ENCODE peak calls at places on chromosomes 6 and 20, in five cellular contexts. P is SK-N-SH, A is K562, I is HCT116, X is GM12878. B is an unnamed sample.

GRCh38 chr6:106547053-106547414 is 82.3 kb downstream of the RTN4IP1 start:
- DNase-seq in X (no peak), I (peak), A (no peak), P (no peak), B (peak)

GRCh38 chr6:89763550-89763949 is 56.0 kb downstream of the MDN1 start:
- DNase-seq in I (no peak), A (no peak), P (no peak), X (no peak), B (no peak)

GRCh38 chr6:145705561-145705960 is 29.8 kb downstream of the EPM2A start:
- DNase-seq in P (no peak), I (no peak), A (no peak), X (no peak), B (no peak)

GRCh38 chr20:38117635-38118034 is 47.4 kb downstream of the TGM2 start:
- DNase-seq in I (no peak), P (no peak), X (no peak), A (no peak), B (peak)

GRCh38 chr6:56046576-56046975 is 171.2 kb upstream of the BMP5 start:
- DNase-seq in I (no peak), A (no peak), X (no peak), P (no peak), B (no peak)

GRCh38 chr6:63493557-63493956 is 78.7 kb upstream of the LOC128125822 start:
- DNase-seq in P (no peak), A (no peak), I (peak), X (no peak), B (no peak)

GRCh38 chr6:79413562-79414002 is 123.6 kb downstream of the LCA5 start:
- DNase-seq in P (no peak), X (no peak), A (no peak), I (no peak), B (no peak)

GRCh38 chr6:38155144-38155543 is 335.6 kb downstream of the ZFAND3 start:
- DNase-seq in X (no peak), A (no peak), P (no peak), I (no peak), B (peak)

GRCh38 chr6:112027942-112028674 is 25.8 kb upstream of the CCN6 start:
- DNase-seq in A (no peak), X (no peak), I (no peak), P (no peak), B (no peak)

GRCh38 chr6:165986647-165987482 is 180.8 kb downstream of the TBXT start:
- DNase-seq in I (no peak), X (no peak), P (peak), A (no peak), B (no peak)

GRCh38 chr20:42963796-42964195 is 225.9 kb downstream of the PTPRT start:
- DNase-seq in X (no peak), A (no peak), P (no peak), I (no peak), B (no peak)

GRCh38 chr6:17204548-17204947 is 76.6 kb upstream of the RBM24 start:
- DNase-seq in I (no peak), X (no peak), A (no peak), P (no peak), B (no peak)

GRCh38 chr6:17167327-17167979 is 65.6 kb downstream of the STMND1 start:
- DNase-seq in X (no peak), A (peak), P (peak), I (peak), B (peak)

GRCh38 chr6:63573899-63574553 is 1.7 kb downstream of the LOC128125822 start:
- DNase-seq in P (peak), A (peak), I (peak), X (peak), B (peak)

GRCh38 chr6:18154507-18155272 is at the start of gene TPMT:
- DNase-seq in A (no peak), I (no peak), P (no peak), X (no peak), B (no peak)

GRCh38 chr6:11738681-11739375 is 39.8 kb downstream of the ADTRP start:
- DNase-seq in X (no peak), I (no peak), P (no peak), A (no peak), B (no peak)

GRCh38 chr20:51445591-51445990 is 96.9 kb downstream of the NFATC2 start:
- DNase-seq in X (no peak), P (no peak), I (no peak), A (no peak), B (no peak)

GRCh38 chr6:72421387-72421786 is 200.5 kb upstream of the KCNQ5 start:
- DNase-seq in I (no peak), A (no peak), X (no peak), P (no peak), B (no peak)

GRCh38 chr20:64078934-64079272 is 415 bp downstream of the RGS19 start:
- DNase-seq in A (no peak), P (no peak), X (no peak), I (no peak), B (no peak)

GRCh38 chr6:6748001-6748400 is 159.5 kb downstream of the LY86 start:
- DNase-seq in X (no peak), A (no peak), I (no peak), P (no peak), B (no peak)

GRCh38 chr6:28947831-28948270 is 24.1 kb upstream of the TRIM27 start:
- DNase-seq in X (no peak), A (no peak), P (no peak), I (no peak), B (peak)

GRCh38 chr6:166675736-166676135 is 48.7 kb upstream of the RPS6KA2 start:
- DNase-seq in I (no peak), A (no peak), P (no peak), X (no peak), B (peak)

GRCh38 chr20:1427457-1428054 is 34.7 kb upstream of the FKBP1A start:
- DNase-seq in A (no peak), X (no peak), P (peak), I (no peak), B (peak)

DNA sequence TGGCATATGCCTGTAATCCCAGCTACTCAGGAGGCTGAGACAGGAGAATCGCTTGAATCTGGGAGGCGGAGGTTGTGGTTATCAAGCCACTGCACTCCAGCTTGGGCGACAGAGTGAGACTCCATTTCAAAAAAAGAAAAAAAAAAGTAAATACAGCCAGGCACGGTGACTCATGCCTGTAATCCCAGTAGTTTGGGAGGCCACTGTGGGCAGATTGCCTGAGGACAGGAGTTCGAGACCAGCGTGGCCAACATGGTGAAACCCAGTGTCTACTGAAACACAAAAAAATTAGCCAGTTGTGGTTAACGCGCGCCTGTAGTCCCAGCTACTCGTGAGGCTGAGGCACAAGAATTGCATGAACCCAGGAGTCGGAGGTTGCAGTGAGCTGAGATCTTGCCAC is 1.5 kb upstream of the NINL start:
- DNase-seq in I (no peak), X (no peak), P (no peak), A (no peak), B (no peak)
- TF ChIP-seq ZBTB33 in I (no peak), X (no peak), P (no peak), A (no peak), B (no peak)

DNA sequence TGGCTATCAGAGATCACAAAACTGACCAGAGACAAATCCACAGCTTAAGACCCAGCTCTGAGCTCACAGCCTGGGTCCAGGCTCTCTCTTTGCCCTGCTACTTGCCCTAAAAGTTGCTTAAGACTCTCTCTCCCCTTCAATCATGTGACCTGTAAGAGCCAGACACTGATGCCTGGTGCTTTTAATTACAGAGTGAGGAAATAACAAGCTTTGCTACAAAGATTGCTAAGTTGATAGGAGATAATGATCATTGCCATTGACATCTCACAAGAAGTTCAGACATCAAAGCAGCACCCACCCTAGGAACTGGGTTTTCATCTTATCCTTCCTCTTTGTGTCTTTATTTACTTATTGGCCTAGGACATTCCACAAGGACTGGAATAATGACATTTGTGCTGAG is 125.9 kb upstream of the CD93 start:
- DNase-seq in A (no peak), X (no peak), I (no peak), P (no peak), B (no peak)
- TF ChIP-seq ZBTB33 in A (no peak), X (no peak), I (no peak), P (no peak), B (no peak)

GRCh38 chr20:6103301-6103700 is 19.5 kb downstream of the FERMT1 start:
- DNase-seq in A (no peak), P (no peak), X (no peak), I (no peak), B (no peak)

GRCh38 chr20:6100261-6100660 is 22.6 kb downstream of the FERMT1 start:
- DNase-seq in X (no peak), P (no peak), I (no peak), A (no peak), B (no peak)

GRCh38 chr20:6108330-6108729 is 14.5 kb downstream of the FERMT1 start:
- DNase-seq in P (no peak), A (no peak), X (no peak), I (no peak), B (no peak)

GRCh38 chr20:6101346-6101745 is 21.5 kb downstream of the FERMT1 start:
- DNase-seq in I (no peak), P (no peak), X (no peak), A (no peak), B (no peak)

GRCh38 chr20:6104493-6105188 is 18.2 kb downstream of the FERMT1 start:
- DNase-seq in I (no peak), P (no peak), X (no peak), A (no peak), B (no peak)
- TF ChIP-seq ZBTB33 in I (no peak), P (no peak), X (no peak), A (no peak), B (no peak)

DNA sequence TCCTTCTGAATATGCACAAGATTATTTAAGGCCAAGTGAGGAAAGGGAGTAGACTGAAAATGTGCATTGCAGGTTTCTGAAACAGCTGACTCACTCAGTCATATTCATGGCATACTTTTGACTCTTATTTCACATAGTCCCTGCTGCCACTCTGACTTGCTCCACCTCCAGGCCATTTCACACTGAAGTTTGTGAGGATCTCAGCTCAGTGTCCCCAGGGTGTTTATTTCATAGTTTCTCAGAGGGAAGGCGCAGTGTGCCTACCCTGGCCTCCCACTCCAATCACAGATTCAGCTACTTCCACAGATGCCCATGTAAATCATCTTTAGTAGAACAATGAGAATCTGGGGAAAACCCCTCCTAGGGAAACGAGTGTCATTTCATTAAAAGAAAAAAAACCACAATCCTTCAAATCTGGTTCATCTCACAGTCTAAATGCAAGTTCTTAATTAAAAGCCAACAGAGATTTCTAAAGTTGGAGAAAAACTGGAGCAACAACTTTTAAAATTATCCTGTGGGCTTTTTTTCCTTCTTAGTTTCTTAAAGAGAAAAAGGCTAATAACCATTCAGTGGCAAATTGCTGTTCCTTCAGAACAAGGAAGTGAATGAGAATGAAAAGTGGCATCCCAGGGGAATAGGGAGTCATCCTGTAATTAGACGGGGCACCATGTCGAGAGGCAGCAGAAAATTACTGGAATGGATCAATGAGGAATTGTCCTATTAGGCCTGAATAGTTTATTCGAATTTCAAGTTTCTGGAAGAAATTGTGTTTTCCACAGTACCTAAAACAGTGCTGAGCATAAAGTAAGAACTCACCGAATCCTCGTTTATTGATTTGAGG is 133.6 kb downstream of the TFAP2B start:
- DNase-seq in I (no peak), A (no peak), X (no peak), P (no peak), B (no peak)
- TF ChIP-seq ZBTB33 in I (no peak), A (no peak), X (no peak), P (no peak), B (no peak)

DNA sequence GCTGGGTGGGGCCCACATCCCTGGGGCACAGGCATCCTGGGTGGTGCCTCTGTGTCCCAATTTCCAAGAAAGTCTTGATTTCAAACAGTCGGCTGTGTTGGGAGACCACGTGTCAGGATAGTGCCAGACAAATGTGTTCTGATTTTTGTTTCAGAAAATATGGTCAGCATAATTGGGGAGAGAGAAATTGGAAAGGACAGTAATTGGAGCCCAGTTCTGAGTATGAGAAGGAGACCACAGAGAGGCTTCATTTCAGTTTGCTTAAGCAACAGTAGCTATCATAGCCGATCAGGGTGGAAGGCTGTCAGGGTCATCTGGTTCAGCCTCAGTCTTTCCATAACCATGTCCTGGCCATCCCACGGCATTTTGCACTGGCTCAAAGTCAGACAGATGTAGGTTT is 220.7 kb downstream of the CDC5L start:
- DNase-seq in A (no peak), X (no peak), I (no peak), P (no peak), B (no peak)
- TF ChIP-seq ZBTB33 in A (no peak), X (no peak), I (no peak), P (no peak), B (no peak)

GRCh38 chr6:57254055-57254717 is 32.1 kb upstream of the RAB23 start:
- DNase-seq in A (no peak), X (no peak), P (no peak), I (no peak), B (peak)
- TF ChIP-seq ZBTB33 in A (no peak), X (no peak), P (no peak), I (no peak), B (no peak)

DNA sequence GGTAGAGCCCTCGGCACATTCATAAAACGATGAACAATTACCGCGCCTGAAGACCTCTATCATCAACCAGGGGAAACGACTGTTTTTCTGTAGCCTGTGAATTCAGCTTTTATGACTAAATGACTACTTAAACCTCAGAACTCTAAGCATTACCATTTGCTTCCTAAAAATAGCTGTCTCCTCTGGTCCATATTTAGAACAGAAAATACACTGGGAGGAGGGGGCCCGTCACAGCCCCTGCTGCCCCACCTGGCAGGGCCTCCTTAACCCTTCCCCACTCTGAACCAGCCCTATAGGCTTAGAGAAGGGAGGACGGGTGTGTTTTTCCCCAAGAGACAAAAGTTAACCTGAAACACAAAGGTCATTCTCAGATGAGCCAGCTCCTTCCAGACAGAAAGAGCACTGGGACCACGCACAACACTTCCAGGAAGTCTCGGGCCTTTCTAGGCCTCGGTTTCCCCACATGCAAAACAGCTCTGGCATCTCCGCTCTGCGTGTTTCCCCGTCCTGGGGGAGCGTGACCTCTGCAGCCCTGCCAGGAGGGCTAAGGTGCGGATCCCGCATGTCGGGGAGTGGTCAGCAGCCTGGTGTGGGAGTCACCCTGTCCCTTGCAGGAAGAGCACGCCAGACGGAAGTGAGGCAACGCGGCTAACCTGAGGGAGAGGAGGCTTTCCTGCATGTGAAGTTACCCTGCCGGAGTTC is 193.9 kb downstream of the DLL1 start:
- DNase-seq in P (no peak), A (no peak), X (no peak), I (no peak), B (no peak)
- TF ChIP-seq ZBTB33 in P (no peak), A (no peak), X (no peak), I (no peak), B (no peak)

GRCh38 chr6:83592770-83593394 is 80.5 kb downstream of the PRSS35 start:
- DNase-seq in P (peak), X (peak), A (peak), I (peak), B (peak)
- TF ChIP-seq ZBTB33 in P (no peak), X (no peak), A (no peak), I (no peak), B (no peak)

DNA sequence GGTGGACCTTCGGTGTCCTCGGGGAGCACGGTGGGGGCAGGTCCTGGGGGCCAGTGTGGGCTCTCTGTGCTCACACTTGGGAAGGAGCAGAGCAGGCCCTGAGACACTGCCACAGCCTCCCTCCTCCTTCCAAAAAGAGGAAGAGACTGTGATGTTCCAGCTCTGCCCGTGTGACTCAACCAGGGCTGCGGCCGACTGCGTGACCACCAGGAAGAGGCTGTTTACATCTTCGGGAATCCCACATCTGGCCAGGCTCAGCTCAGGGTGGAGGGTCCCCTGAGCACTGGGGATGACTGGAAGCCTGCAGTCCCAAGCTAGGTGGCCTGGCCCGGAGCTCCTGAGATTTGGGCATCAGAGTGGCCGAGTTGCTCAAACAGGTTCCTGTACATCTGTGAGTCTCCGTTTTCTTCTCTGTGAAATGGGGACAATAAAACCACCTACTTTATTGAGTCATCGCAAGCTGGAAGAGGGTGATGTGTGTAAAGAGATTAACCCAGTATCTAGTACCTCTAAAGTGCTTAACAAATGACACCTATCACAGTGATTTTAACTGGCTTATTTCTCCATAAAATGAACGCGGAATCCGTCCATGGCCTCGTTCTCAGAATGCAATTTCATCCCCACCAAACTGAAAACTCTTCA is 242.1 kb downstream of the DLL1 start:
- DNase-seq in X (no peak), A (no peak), P (no peak), I (no peak), B (no peak)
- TF ChIP-seq ZBTB33 in X (no peak), A (no peak), P (no peak), I (no peak), B (no peak)

GRCh38 chr6:168735268-168735949 is 294.4 kb downstream of the SMOC2 start:
- DNase-seq in A (no peak), P (no peak), X (no peak), I (no peak), B (no peak)

GRCh38 chr6:168739381-168739780 is 298.4 kb downstream of the SMOC2 start:
- DNase-seq in X (no peak), A (no peak), I (no peak), P (no peak), B (no peak)

GRCh38 chr6:168736039-168736438 is 295.1 kb downstream of the SMOC2 start:
- DNase-seq in P (no peak), I (no peak), A (no peak), X (no peak), B (no peak)

GRCh38 chr6:168734523-168734922 is 293.5 kb downstream of the SMOC2 start:
- DNase-seq in X (no peak), I (no peak), P (no peak), A (no peak), B (no peak)

DNA sequence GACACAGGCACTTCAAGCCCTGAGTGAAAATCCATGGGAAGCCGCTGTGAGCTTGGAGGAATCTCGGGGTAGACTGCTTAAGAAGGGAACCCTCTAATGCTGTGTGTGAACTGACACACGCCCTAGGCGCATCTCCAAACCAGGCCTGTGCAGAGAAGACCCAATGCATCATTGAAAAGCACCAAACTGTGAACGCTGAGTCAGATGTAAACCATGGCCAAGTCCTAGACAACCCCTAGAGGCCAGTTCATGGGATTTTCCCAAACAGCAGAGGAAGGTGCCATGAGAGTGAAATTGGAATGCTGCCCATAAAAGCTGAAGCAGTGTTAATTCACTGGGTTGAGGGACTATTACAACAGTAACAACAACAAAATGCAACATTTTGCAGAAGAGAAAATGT is 296.5 kb downstream of the SMOC2 start:
- DNase-seq in I (peak), X (no peak), A (no peak), P (no peak), B (peak)
- TF ChIP-seq ZBTB33 in I (no peak), X (no peak), A (no peak), P (no peak), B (no peak)

B was measured in HepG2.